ENCODE peak calls at places on chromosomes 6 and 20, in eight cellular contexts. G is MM.1S, S is cardiac muscle cell, H is lower lobe of right lung, Z is dorsolateral prefrontal cortex, X is ovary, K is breast epithelium, L is body of pancreas. Q is an unnamed sample. For H3K27me3, the result is how much of the 10 kb centered on the place peaks cover.

GRCh38 chr20:62759981-62760431 is 36.3 kb upstream of the MRGBP start:
- DNase-seq in S (no peak), H (peak), Z (no peak), G (no peak), X (no peak), L (no peak), K (no peak), Q (no peak)

GRCh38 chr20:17660667-17661066 is 21.4 kb downstream of the RRBP1 start:
- DNase-seq in S (no peak), K (no peak), Z (no peak), L (no peak), G (no peak), H (no peak), X (no peak), Q (no peak)

GRCh38 chr6:147382945-147383554 is 125.4 kb upstream of the SAMD5 start:
- DNase-seq in K (no peak), L (no peak), G (peak), S (peak), Z (no peak), X (no peak), H (no peak), Q (no peak)

GRCh38 chr20:35600176-35600995 is 15.2 kb upstream of the SPAG4 start:
- DNase-seq in S (no peak), Z (no peak), L (no peak), K (no peak), H (no peak), G (no peak), X (no peak), Q (no peak)

GRCh38 chr20:62019881-62020492 is 45.7 kb downstream of the TAF4 start:
- DNase-seq in H (peak), G (no peak), K (no peak), X (peak), L (peak), Z (no peak), S (no peak), Q (peak)

GRCh38 chr20:58549681-58550542 is 34.7 kb upstream of the APCDD1L start:
- DNase-seq in G (no peak), K (no peak), L (no peak), X (no peak), Z (no peak), S (no peak), H (no peak), Q (no peak)

GRCh38 chr6:158361961-158362634 is 49.8 kb downstream of the TULP4 start:
- DNase-seq in Z (no peak), K (no peak), X (no peak), G (no peak), L (no peak), S (no peak), H (no peak), Q (no peak)

GRCh38 chr20:31806564-31807355 is 12.4 kb upstream of the MYLK2 start:
- DNase-seq in G (peak), H (no peak), K (no peak), S (no peak), Z (no peak), X (no peak), L (no peak), Q (no peak)

GRCh38 chr20:53547664-53548239 is 45.9 kb downstream of the ZNF217 start:
- DNase-seq in S (peak), G (peak), Z (no peak), X (no peak), K (peak), L (peak), H (no peak), Q (peak)

GRCh38 chr6:26197736-26198625 is 110.8 kb downstream of the HFE start:
- DNase-seq in K (peak), L (peak), Z (no peak), S (peak), H (no peak), X (peak), G (peak), Q (no peak)

GRCh38 chr20:10322073-10323012 is 103.7 kb downstream of the SNAP25 start:
- DNase-seq in K (no peak), Z (no peak), L (no peak), X (no peak), S (no peak), H (no peak), G (no peak), Q (no peak)

GRCh38 chr6:11412011-11412424 is 125.5 kb upstream of the TMEM170B start:
- DNase-seq in L (no peak), Z (no peak), H (no peak), S (no peak), G (no peak), K (no peak), X (no peak), Q (no peak)

GRCh38 chr20:48879609-48880008 is 41.9 kb upstream of the ARFGEF2 start:
- DNase-seq in S (no peak), Z (no peak), G (no peak), X (no peak), H (no peak), K (no peak), L (no peak), Q (no peak)

GRCh38 chr6:104642871-104643270 is 216.8 kb downstream of the HACE1 start:
- DNase-seq in H (no peak), Z (no peak), K (no peak), G (no peak), S (no peak), X (no peak), L (no peak), Q (no peak)

GRCh38 chr6:54135665-54136370 is 24.6 kb downstream of the MLIP start:
- DNase-seq in H (no peak), K (no peak), L (no peak), S (no peak), X (no peak), G (no peak), Z (no peak), Q (no peak)

GRCh38 chr6:94245395-94245794 is 826.0 kb upstream of the EPHA7 start:
- DNase-seq in S (no peak), X (no peak), H (no peak), L (no peak), K (no peak), G (no peak), Z (no peak), Q (no peak)

GRCh38 chr20:37243937-37244571 is 17.6 kb downstream of the GHRH start:
- DNase-seq in H (no peak), K (peak), Z (no peak), S (no peak), X (no peak), L (peak), G (no peak), Q (peak)

GRCh38 chr6:142883011-142883410 is 62.0 kb downstream of the HIVEP2 start:
- DNase-seq in X (no peak), K (no peak), H (no peak), Z (no peak), G (no peak), L (no peak), S (no peak), Q (no peak)

GRCh38 chr20:2804921-2805681 is 4.7 kb upstream of the CPXM1 start:
- DNase-seq in K (no peak), G (no peak), Z (no peak), L (no peak), S (no peak), H (no peak), X (no peak), Q (no peak)

GRCh38 chr20:2805682-2806350 is 5.4 kb upstream of the CPXM1 start:
- DNase-seq in Z (no peak), X (no peak), L (no peak), K (no peak), G (no peak), H (no peak), S (no peak), Q (no peak)

GRCh38 chr20:2806351-2806701 is 5.9 kb upstream of the CPXM1 start:
- DNase-seq in X (no peak), H (no peak), L (no peak), K (no peak), G (no peak), Z (no peak), S (no peak), Q (no peak)

GRCh38 chr20:2807019-2807418 is 6.6 kb upstream of the CPXM1 start:
- DNase-seq in S (no peak), X (no peak), Z (no peak), G (no peak), L (no peak), H (no peak), K (no peak), Q (no peak)

DNA sequence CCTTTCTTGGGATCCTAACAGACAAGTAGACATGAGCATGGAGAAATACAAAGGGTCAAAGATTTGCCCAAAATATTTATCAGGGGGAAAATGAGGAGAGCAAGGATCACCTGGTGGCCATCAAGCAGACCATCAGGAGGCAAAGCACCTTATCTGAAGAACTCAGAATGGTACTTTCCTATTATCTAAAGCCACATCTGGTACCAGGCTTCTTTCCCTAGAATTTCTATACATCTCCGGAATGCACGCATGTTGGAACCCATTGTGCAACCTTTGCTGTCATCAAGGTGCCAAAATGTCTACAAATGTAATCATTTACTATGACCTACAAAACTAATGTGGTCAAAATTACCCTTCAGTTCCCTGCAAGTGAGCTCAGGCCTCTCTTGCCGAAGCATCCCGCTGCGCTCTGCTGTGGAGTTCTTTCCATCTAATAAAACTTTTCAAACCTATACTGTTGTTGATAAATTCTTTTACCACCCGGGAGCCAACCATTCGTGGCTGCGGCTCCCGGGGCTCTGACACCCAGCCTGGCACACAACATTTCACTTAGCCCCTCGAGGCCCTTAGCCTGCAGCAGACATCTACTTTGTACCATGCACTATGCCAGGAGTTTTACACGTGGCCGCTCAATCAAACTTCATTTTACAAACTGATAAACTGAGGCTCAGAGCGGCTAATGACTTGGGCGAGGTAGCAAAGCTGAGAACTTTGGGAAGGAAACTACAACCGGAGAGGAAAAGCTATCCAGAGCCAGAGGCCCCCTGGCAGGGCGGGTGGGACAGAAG is 3.8 kb upstream of the CPXM1 start:
- DNase-seq in K (no peak), Z (no peak), S (no peak), G (no peak), H (no peak), L (no peak), X (no peak), Q (no peak)
- H3K27me3 ChIP-seq in K (under half), Z (under half), S (half or more), G (half or more), H (half or more), L (under half), X (under half), Q (under half)

DNA sequence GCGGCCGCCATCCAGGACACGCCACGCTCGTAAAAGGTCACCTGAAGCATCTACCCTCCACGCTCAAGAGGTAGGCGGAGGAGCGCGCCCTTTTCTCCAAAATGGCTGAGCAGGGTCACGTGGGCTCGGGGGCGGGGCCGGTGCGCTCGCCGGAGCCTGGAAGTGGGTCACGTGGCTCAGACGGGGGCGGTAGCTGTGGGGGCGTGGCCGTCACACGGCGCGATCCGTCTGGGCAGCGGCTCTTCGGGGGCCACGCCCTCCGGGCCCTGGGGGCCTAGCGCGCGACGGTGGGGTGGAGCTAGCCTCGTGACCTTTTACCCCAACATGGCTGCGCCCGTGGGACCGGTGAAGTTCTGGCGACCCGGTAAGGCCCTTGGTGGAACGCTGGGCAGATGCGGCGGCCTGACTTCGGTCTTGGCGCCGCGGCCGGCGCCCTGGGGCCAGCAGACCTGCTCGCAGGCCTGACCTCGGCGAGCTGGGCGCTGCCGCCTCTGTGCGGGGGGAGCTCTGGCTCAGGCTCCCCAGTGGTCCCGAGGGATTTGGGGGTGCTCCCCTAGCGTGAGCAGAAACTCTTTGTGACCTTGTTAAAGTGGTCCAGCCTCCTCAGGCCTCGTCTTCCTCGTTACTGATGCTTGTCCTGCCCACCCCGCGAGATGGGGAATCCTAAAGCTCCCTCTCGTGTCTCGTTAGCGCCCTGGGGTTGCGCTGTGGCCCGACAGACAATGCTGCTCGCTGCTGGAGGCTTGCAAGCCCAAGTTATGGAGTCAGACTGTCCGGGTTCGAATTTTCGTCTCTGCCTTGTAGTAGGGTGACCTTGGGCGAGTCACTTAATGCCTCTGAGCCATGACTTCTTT is at the start of gene DHX35:
- DNase-seq in G (peak), L (peak), H (peak), S (peak), X (peak), Z (peak), K (peak), Q (peak)
- TF ChIP-seq CTCF in G (peak), L (no peak), H (peak), S (peak), X (no peak), Z (peak), K (no peak), Q (peak)

DNA sequence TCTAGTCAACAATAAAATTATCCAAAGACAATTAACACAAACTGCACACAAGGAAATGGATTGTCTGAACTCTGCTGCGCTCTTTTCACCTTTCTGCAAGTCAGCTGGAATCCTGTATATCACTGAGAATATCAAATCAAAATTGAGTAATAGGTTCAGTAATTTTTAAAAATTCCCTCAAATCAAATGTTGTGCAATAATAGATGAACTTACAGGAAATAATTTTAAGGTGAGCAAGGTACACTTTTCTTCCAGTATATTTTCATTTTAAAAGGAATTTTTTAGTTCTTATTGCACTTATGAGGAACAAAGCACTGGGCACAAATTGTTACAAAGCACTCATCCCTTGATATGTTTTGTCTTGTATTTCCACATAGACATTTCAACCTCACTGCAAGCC is 1.2 kb downstream of the SAYSD1 start:
- DNase-seq in Z (no peak), H (no peak), G (no peak), K (no peak), S (no peak), L (no peak), X (no peak), Q (no peak)
- H3K4me3 ChIP-seq in Z (peak), H (peak), G (peak), K (peak), S (peak), L (no peak), X (peak), Q (peak)

GRCh38 chr6:36906539-36906938 is 20.8 kb downstream of the C6orf89 start:
- DNase-seq in L (peak), X (no peak), K (peak), H (peak), S (no peak), Z (peak), G (no peak), Q (peak)
- H3K27me3 ChIP-seq in L (under half), X (under half), K (under half), H (under half), S (under half), Z (under half), G (under half), Q (under half)

GRCh38 chr20:14189794-14190402 is 147.5 kb downstream of the FLRT3 start:
- DNase-seq in S (peak), Z (no peak), K (no peak), H (no peak), G (peak), X (no peak), L (no peak), Q (no peak)
- TF ChIP-seq CTCF in S (peak), Z (no peak), K (no peak), H (no peak), G (peak), X (no peak), L (no peak), Q (no peak)

GRCh38 chr6:39930540-39930939 is 3.7 kb downstream of the MOCS1 start:
- DNase-seq in K (no peak), L (no peak), S (no peak), H (no peak), G (no peak), X (no peak), Z (no peak), Q (no peak)

GRCh38 chr6:39932386-39932785 is 1.9 kb downstream of the MOCS1 start:
- DNase-seq in L (no peak), H (no peak), Z (no peak), X (no peak), K (no peak), S (no peak), G (no peak), Q (no peak)

GRCh38 chr6:39929733-39930461 is 4.4 kb downstream of the MOCS1 start:
- DNase-seq in H (no peak), K (no peak), G (no peak), L (no peak), S (no peak), X (no peak), Z (no peak), Q (no peak)

GRCh38 chr6:39933669-39934059 is 598 bp downstream of the MOCS1 start:
- DNase-seq in S (no peak), X (no peak), H (no peak), L (no peak), K (no peak), Z (no peak), G (no peak), Q (no peak)

DNA sequence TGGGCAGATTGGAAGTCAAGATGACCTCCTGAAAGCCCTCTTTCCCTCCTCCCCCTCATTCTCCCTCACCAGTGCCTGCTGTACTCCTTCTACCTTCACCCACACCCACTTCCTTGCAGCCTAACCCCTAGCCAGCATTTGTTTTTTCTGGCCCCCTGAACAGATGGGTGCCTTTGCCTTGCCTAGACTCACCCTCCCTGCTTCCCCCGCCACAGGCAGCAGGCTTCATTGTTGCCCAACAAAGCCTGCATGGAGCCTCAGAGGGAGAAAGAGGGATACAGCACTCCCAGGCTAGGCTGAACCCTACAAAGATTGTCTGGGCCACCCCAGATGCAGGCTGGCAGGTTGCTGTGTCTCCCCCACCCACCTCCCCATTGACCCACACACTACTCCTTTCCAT is 2.7 kb downstream of the MOCS1 start:
- DNase-seq in H (no peak), L (no peak), X (no peak), K (no peak), G (no peak), S (no peak), Z (no peak), Q (no peak)
- H3K4me3 ChIP-seq in H (peak), L (no peak), X (no peak), K (peak), G (no peak), S (no peak), Z (no peak), Q (no peak)

GRCh38 chr20:3084283-3084985 is at the start of gene AVP:
- DNase-seq in H (no peak), Z (no peak), G (no peak), L (no peak), K (no peak), X (no peak), S (no peak), Q (no peak)

GRCh38 chr20:3082306-3082951 is 2.1 kb downstream of the AVP start:
- DNase-seq in L (no peak), S (peak), G (no peak), K (no peak), Z (no peak), H (no peak), X (no peak), Q (no peak)

GRCh38 chr20:3084986-3085360 is 449 bp upstream of the AVP start:
- DNase-seq in X (no peak), K (no peak), Z (no peak), H (no peak), S (no peak), G (no peak), L (no peak), Q (no peak)

GRCh38 chr20:3081641-3082040 is 2.9 kb downstream of the AVP start:
- DNase-seq in H (no peak), K (no peak), G (no peak), L (no peak), X (no peak), S (no peak), Z (no peak), Q (no peak)

GRCh38 chr20:3082955-3083952 is 1.3 kb downstream of the AVP start:
- DNase-seq in G (no peak), S (no peak), H (no peak), L (no peak), X (no peak), K (no peak), Z (no peak), Q (no peak)
- H3K27me3 ChIP-seq in G (under half), S (half or more), H (half or more), L (under half), X (under half), K (under half), Z (under half), Q (under half)

DNA sequence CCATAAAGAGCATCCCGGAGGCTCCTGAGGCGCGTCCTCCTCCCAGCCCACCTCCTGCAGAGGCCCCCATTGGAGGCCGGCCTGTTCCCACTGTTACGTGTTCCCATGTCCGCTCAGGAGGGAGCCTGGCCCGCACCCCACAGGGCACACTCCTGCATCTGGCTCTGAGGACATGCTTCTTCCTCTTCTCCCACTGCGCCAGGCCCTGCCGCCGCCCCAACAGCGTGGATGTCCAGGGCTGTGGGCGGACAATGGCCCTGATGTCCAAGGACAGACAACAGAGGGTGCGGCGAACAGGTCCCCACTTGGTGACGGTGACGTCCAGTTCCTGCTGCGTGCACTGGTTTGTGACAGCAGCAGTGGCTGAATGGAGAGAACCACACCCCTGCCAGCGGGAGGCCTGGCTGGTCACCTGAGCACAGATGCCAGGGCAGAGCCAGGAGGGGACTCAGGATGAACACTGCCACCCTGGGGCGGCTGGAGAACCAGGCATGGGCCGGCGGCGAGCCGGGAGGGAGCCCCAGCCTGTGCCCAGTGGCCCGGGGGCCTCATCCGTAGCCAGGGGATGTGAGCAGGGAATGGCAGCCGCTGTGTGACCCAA is 26.6 kb downstream of the FRMD1 start:
- DNase-seq in S (no peak), Z (no peak), G (no peak), L (no peak), H (no peak), K (no peak), X (peak), Q (no peak)
- TF ChIP-seq CTCF in S (no peak), Z (no peak), G (no peak), L (no peak), H (no peak), K (no peak), X (no peak), Q (no peak)